ENCODE peak calls at places on chromosomes 1 and 21, in seven cellular contexts. One of them, this sample, is unnamed.

GRCh38 chr1:169363046-169363756 is 4.4 kb downstream of the NME7 start:
- DNase-seq in activated B cell treated with CpG ODN at 0.5 μM for 24 hours: no peak
- DNase-seq in hepatocyte: no peak
- DNase-seq in progenitor cell of endocrine pancreas: no peak
- DNase-seq in tibial artery: no peak
- DNase-seq in foreskin fibroblast: peak; percentile 83
- DNase-seq in choroid plexus epithelial cell: peak; percentile 96
- DNase-seq in this sample: no peak

GRCh38 chr1:52571783-52572182 is 18.9 kb upstream of the TUT4 start:
- DNase-seq in activated B cell treated with CpG ODN at 0.5 μM for 24 hours: no peak
- DNase-seq in hepatocyte: no peak
- DNase-seq in progenitor cell of endocrine pancreas: no peak
- DNase-seq in tibial artery: no peak
- DNase-seq in foreskin fibroblast: peak; percentile 27
- DNase-seq in choroid plexus epithelial cell: peak; percentile 34
- DNase-seq in this sample: no peak

GRCh38 chr1:186578325-186579016 is 101.8 kb downstream of the PTGS2 start:
- DNase-seq in activated B cell treated with CpG ODN at 0.5 μM for 24 hours: no peak
- DNase-seq in hepatocyte: peak; percentile 37
- DNase-seq in progenitor cell of endocrine pancreas: no peak
- DNase-seq in tibial artery: no peak
- DNase-seq in foreskin fibroblast: no peak
- DNase-seq in choroid plexus epithelial cell: no peak
- DNase-seq in this sample: no peak

GRCh38 chr1:61742620-61743431 is 546 bp downstream of the PATJ start:
- DNase-seq in activated B cell treated with CpG ODN at 0.5 μM for 24 hours: no peak
- DNase-seq in hepatocyte: peak; percentile 69
- DNase-seq in progenitor cell of endocrine pancreas: peak; percentile 30
- DNase-seq in tibial artery: peak; percentile 79
- DNase-seq in foreskin fibroblast: peak; percentile 70
- DNase-seq in choroid plexus epithelial cell: peak; percentile 28
- DNase-seq in this sample: peak; percentile 32

GRCh38 chr1:222749927-222750326 is 12.9 kb downstream of the FAM177B start:
- DNase-seq in activated B cell treated with CpG ODN at 0.5 μM for 24 hours: no peak
- DNase-seq in hepatocyte: no peak
- DNase-seq in progenitor cell of endocrine pancreas: no peak
- DNase-seq in tibial artery: no peak
- DNase-seq in foreskin fibroblast: no peak
- DNase-seq in choroid plexus epithelial cell: no peak
- DNase-seq in this sample: no peak

GRCh38 chr1:29152046-29152805 is 28.5 kb upstream of the TMEM200B start:
- DNase-seq in activated B cell treated with CpG ODN at 0.5 μM for 24 hours: no peak
- DNase-seq in hepatocyte: no peak
- DNase-seq in progenitor cell of endocrine pancreas: no peak
- DNase-seq in tibial artery: no peak
- DNase-seq in foreskin fibroblast: no peak
- DNase-seq in choroid plexus epithelial cell: no peak
- DNase-seq in this sample: no peak

GRCh38 chr1:12650001-12650421 is 6.1 kb downstream of the AADACL4 start:
- DNase-seq in activated B cell treated with CpG ODN at 0.5 μM for 24 hours: no peak
- DNase-seq in hepatocyte: no peak
- DNase-seq in progenitor cell of endocrine pancreas: no peak
- DNase-seq in tibial artery: no peak
- DNase-seq in foreskin fibroblast: peak; percentile 59
- DNase-seq in choroid plexus epithelial cell: peak; percentile 94
- DNase-seq in this sample: no peak

GRCh38 chr1:153750026-153750995 is 22.5 kb downstream of the INTS3 start:
- DNase-seq in activated B cell treated with CpG ODN at 0.5 μM for 24 hours: no peak
- DNase-seq in hepatocyte: no peak
- DNase-seq in progenitor cell of endocrine pancreas: no peak
- DNase-seq in tibial artery: peak; percentile 80
- DNase-seq in foreskin fibroblast: peak; percentile 52
- DNase-seq in choroid plexus epithelial cell: no peak
- DNase-seq in this sample: no peak

GRCh38 chr1:206685256-206685748 is 597 bp downstream of the MAPKAPK2 start:
- DNase-seq in activated B cell treated with CpG ODN at 0.5 μM for 24 hours: peak; percentile 49
- DNase-seq in hepatocyte: peak; percentile 66
- DNase-seq in progenitor cell of endocrine pancreas: peak; percentile 17
- DNase-seq in tibial artery: no peak
- DNase-seq in foreskin fibroblast: peak; percentile 62
- DNase-seq in choroid plexus epithelial cell: no peak
- DNase-seq in this sample: no peak

GRCh38 chr21:36909901-36910561 is 56.4 kb downstream of the HLCS start:
- DNase-seq in activated B cell treated with CpG ODN at 0.5 μM for 24 hours: no peak
- DNase-seq in hepatocyte: peak; percentile 81
- DNase-seq in progenitor cell of endocrine pancreas: no peak
- DNase-seq in tibial artery: no peak
- DNase-seq in foreskin fibroblast: peak; percentile 93
- DNase-seq in choroid plexus epithelial cell: peak; percentile 98
- DNase-seq in this sample: no peak

GRCh38 chr1:232844791-232845190 is 39.6 kb downstream of the MAP10 start:
- DNase-seq in activated B cell treated with CpG ODN at 0.5 μM for 24 hours: no peak
- DNase-seq in hepatocyte: no peak
- DNase-seq in progenitor cell of endocrine pancreas: no peak
- DNase-seq in tibial artery: no peak
- DNase-seq in foreskin fibroblast: peak; percentile 11
- DNase-seq in choroid plexus epithelial cell: peak; percentile 52
- DNase-seq in this sample: no peak

GRCh38 chr21:15204887-15205286 is 140.1 kb upstream of the NRIP1 start:
- DNase-seq in activated B cell treated with CpG ODN at 0.5 μM for 24 hours: no peak
- DNase-seq in hepatocyte: no peak
- DNase-seq in progenitor cell of endocrine pancreas: no peak
- DNase-seq in tibial artery: no peak
- DNase-seq in foreskin fibroblast: no peak
- DNase-seq in choroid plexus epithelial cell: no peak
- DNase-seq in this sample: no peak
- TF ChIP-seq CTCF in activated B cell treated with CpG ODN at 0.5 μM for 24 hours: no peak
- TF ChIP-seq CTCF in hepatocyte: no peak
- TF ChIP-seq CTCF in progenitor cell of endocrine pancreas: no peak
- TF ChIP-seq CTCF in tibial artery: no peak
- TF ChIP-seq CTCF in foreskin fibroblast: no peak
- TF ChIP-seq CTCF in choroid plexus epithelial cell: no peak
- TF ChIP-seq CTCF in this sample: no peak

GRCh38 chr1:54795100-54795665 is 5.9 kb downstream of the TTC22 start:
- DNase-seq in activated B cell treated with CpG ODN at 0.5 μM for 24 hours: no peak
- DNase-seq in hepatocyte: no peak
- DNase-seq in progenitor cell of endocrine pancreas: no peak
- DNase-seq in tibial artery: no peak
- DNase-seq in foreskin fibroblast: peak; percentile 41
- DNase-seq in choroid plexus epithelial cell: no peak
- DNase-seq in this sample: no peak

GRCh38 chr1:54792686-54793282 is 8.3 kb downstream of the TTC22 start:
- DNase-seq in activated B cell treated with CpG ODN at 0.5 μM for 24 hours: no peak
- DNase-seq in hepatocyte: peak; percentile 74
- DNase-seq in progenitor cell of endocrine pancreas: no peak
- DNase-seq in tibial artery: no peak
- DNase-seq in foreskin fibroblast: no peak
- DNase-seq in choroid plexus epithelial cell: no peak
- DNase-seq in this sample: no peak

GRCh38 chr1:54788462-54788861 is 12.7 kb downstream of the TTC22 start:
- DNase-seq in activated B cell treated with CpG ODN at 0.5 μM for 24 hours: no peak
- DNase-seq in hepatocyte: no peak
- DNase-seq in progenitor cell of endocrine pancreas: no peak
- DNase-seq in tibial artery: no peak
- DNase-seq in foreskin fibroblast: no peak
- DNase-seq in choroid plexus epithelial cell: no peak
- DNase-seq in this sample: no peak

GRCh38 chr1:54794401-54795099 is 6.6 kb downstream of the TTC22 start:
- DNase-seq in activated B cell treated with CpG ODN at 0.5 μM for 24 hours: no peak
- DNase-seq in hepatocyte: peak; percentile 89
- DNase-seq in progenitor cell of endocrine pancreas: no peak
- DNase-seq in tibial artery: no peak
- DNase-seq in foreskin fibroblast: peak; percentile 69
- DNase-seq in choroid plexus epithelial cell: peak; percentile 46
- DNase-seq in this sample: no peak

DNA sequence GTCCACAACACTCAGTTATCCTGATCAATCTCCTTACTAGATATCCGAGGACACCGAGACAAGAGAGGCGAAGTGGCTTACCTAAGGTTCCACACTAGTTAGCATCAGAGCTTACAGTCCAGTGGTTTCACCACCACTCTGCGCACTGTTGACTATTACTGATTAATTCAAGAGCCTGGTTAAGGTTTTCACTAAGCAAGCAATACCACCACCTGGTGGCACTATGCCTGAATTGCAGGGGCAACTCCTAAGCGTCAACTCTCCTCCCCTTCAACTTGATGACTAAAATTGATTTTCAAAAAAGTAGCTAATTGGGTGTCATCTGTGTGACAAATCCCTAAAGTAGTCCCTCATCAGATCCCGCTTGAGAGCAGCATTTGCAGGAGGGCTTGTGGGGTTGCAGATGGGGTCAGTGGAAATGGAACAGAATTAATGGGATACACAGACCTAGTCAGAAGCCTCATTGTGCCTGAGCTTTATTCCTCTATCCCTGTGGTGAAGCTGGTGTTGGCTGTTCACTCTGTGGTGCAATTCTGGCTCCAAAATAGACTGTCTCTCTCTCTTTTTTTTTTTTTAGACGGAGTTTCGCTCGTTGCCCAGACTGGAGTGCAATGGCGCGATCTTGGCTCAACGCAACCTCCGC is 9.1 kb downstream of the TTC22 start:
- DNase-seq in activated B cell treated with CpG ODN at 0.5 μM for 24 hours: no peak
- DNase-seq in hepatocyte: peak; percentile 50
- DNase-seq in progenitor cell of endocrine pancreas: no peak
- DNase-seq in tibial artery: no peak
- DNase-seq in foreskin fibroblast: peak; percentile 69
- DNase-seq in choroid plexus epithelial cell: peak; percentile 66
- DNase-seq in this sample: no peak
- TF ChIP-seq CTCF in activated B cell treated with CpG ODN at 0.5 μM for 24 hours: no peak
- TF ChIP-seq CTCF in hepatocyte: peak; percentile 46
- TF ChIP-seq CTCF in progenitor cell of endocrine pancreas: peak; percentile 71
- TF ChIP-seq CTCF in tibial artery: no peak
- TF ChIP-seq CTCF in foreskin fibroblast: peak; percentile 50
- TF ChIP-seq CTCF in choroid plexus epithelial cell: peak; percentile 83
- TF ChIP-seq CTCF in this sample: peak; percentile 68

GRCh38 chr1:1437904-1438376 is 2.5 kb downstream of the VWA1 start:
- DNase-seq in activated B cell treated with CpG ODN at 0.5 μM for 24 hours: no peak
- DNase-seq in hepatocyte: peak; percentile 84
- DNase-seq in progenitor cell of endocrine pancreas: peak; percentile 73
- DNase-seq in tibial artery: no peak
- DNase-seq in foreskin fibroblast: peak; percentile 39
- DNase-seq in choroid plexus epithelial cell: no peak
- DNase-seq in this sample: peak; percentile 2
- TF ChIP-seq CTCF in activated B cell treated with CpG ODN at 0.5 μM for 24 hours: no peak
- TF ChIP-seq CTCF in hepatocyte: peak; percentile 11
- TF ChIP-seq CTCF in progenitor cell of endocrine pancreas: peak; percentile 32
- TF ChIP-seq CTCF in tibial artery: no peak
- TF ChIP-seq CTCF in foreskin fibroblast: no peak
- TF ChIP-seq CTCF in choroid plexus epithelial cell: no peak
- TF ChIP-seq CTCF in this sample: no peak

GRCh38 chr1:34740161-34740875 is 14.5 kb upstream of the GJB5 start:
- DNase-seq in activated B cell treated with CpG ODN at 0.5 μM for 24 hours: no peak
- DNase-seq in hepatocyte: peak; percentile 70
- DNase-seq in progenitor cell of endocrine pancreas: no peak
- DNase-seq in tibial artery: no peak
- DNase-seq in foreskin fibroblast: peak; percentile 12
- DNase-seq in choroid plexus epithelial cell: peak; percentile 63
- DNase-seq in this sample: no peak

GRCh38 chr1:34736711-34737110 is 18.1 kb upstream of the GJB5 start:
- DNase-seq in activated B cell treated with CpG ODN at 0.5 μM for 24 hours: no peak
- DNase-seq in hepatocyte: no peak
- DNase-seq in progenitor cell of endocrine pancreas: no peak
- DNase-seq in tibial artery: no peak
- DNase-seq in foreskin fibroblast: no peak
- DNase-seq in choroid plexus epithelial cell: no peak
- DNase-seq in this sample: no peak

GRCh38 chr1:34742667-34743270 is 12.1 kb upstream of the GJB5 start:
- DNase-seq in activated B cell treated with CpG ODN at 0.5 μM for 24 hours: peak; percentile 76
- DNase-seq in hepatocyte: peak; percentile 93
- DNase-seq in progenitor cell of endocrine pancreas: peak; percentile 94
- DNase-seq in tibial artery: peak; percentile 75
- DNase-seq in foreskin fibroblast: peak; percentile 85
- DNase-seq in choroid plexus epithelial cell: peak; percentile 76
- DNase-seq in this sample: peak; percentile 81

GRCh38 chr1:34743775-34744174 is 11.1 kb upstream of the GJB5 start:
- DNase-seq in activated B cell treated with CpG ODN at 0.5 μM for 24 hours: no peak
- DNase-seq in hepatocyte: no peak
- DNase-seq in progenitor cell of endocrine pancreas: no peak
- DNase-seq in tibial artery: peak; percentile 17
- DNase-seq in foreskin fibroblast: no peak
- DNase-seq in choroid plexus epithelial cell: no peak
- DNase-seq in this sample: no peak

GRCh38 chr1:34739613-34740012 is 15.2 kb upstream of the GJB5 start:
- DNase-seq in activated B cell treated with CpG ODN at 0.5 μM for 24 hours: no peak
- DNase-seq in hepatocyte: no peak
- DNase-seq in progenitor cell of endocrine pancreas: no peak
- DNase-seq in tibial artery: no peak
- DNase-seq in foreskin fibroblast: no peak
- DNase-seq in choroid plexus epithelial cell: no peak
- DNase-seq in this sample: no peak
- TF ChIP-seq CTCF in activated B cell treated with CpG ODN at 0.5 μM for 24 hours: no peak
- TF ChIP-seq CTCF in hepatocyte: no peak
- TF ChIP-seq CTCF in progenitor cell of endocrine pancreas: no peak
- TF ChIP-seq CTCF in tibial artery: no peak
- TF ChIP-seq CTCF in foreskin fibroblast: no peak
- TF ChIP-seq CTCF in choroid plexus epithelial cell: no peak
- TF ChIP-seq CTCF in this sample: no peak

GRCh38 chr1:184982002-184982954 is 8.0 kb upstream of the NIBAN1 start:
- DNase-seq in activated B cell treated with CpG ODN at 0.5 μM for 24 hours: peak; percentile 62
- DNase-seq in hepatocyte: peak; percentile 73
- DNase-seq in progenitor cell of endocrine pancreas: peak; percentile 34
- DNase-seq in tibial artery: peak; percentile 84
- DNase-seq in foreskin fibroblast: peak; percentile 86
- DNase-seq in choroid plexus epithelial cell: peak; percentile 86
- DNase-seq in this sample: no peak

GRCh38 chr1:184988506-184988905 is 14.2 kb upstream of the NIBAN1 start:
- DNase-seq in activated B cell treated with CpG ODN at 0.5 μM for 24 hours: no peak
- DNase-seq in hepatocyte: no peak
- DNase-seq in progenitor cell of endocrine pancreas: no peak
- DNase-seq in tibial artery: no peak
- DNase-seq in foreskin fibroblast: no peak
- DNase-seq in choroid plexus epithelial cell: no peak
- DNase-seq in this sample: no peak

GRCh38 chr1:184986250-184986649 is 11.9 kb upstream of the NIBAN1 start:
- DNase-seq in activated B cell treated with CpG ODN at 0.5 μM for 24 hours: no peak
- DNase-seq in hepatocyte: peak; percentile 49
- DNase-seq in progenitor cell of endocrine pancreas: no peak
- DNase-seq in tibial artery: no peak
- DNase-seq in foreskin fibroblast: peak; percentile 61
- DNase-seq in choroid plexus epithelial cell: peak; percentile 76
- DNase-seq in this sample: no peak
- TF ChIP-seq CTCF in activated B cell treated with CpG ODN at 0.5 μM for 24 hours: no peak
- TF ChIP-seq CTCF in hepatocyte: peak; percentile 46
- TF ChIP-seq CTCF in progenitor cell of endocrine pancreas: no peak
- TF ChIP-seq CTCF in tibial artery: no peak
- TF ChIP-seq CTCF in foreskin fibroblast: peak; percentile 34
- TF ChIP-seq CTCF in choroid plexus epithelial cell: peak; percentile 71
- TF ChIP-seq CTCF in this sample: peak; percentile 40

GRCh38 chr1:84653130-84653680 is 37.1 kb downstream of the SSX2IP start:
- DNase-seq in activated B cell treated with CpG ODN at 0.5 μM for 24 hours: no peak
- DNase-seq in hepatocyte: no peak
- DNase-seq in progenitor cell of endocrine pancreas: no peak
- DNase-seq in tibial artery: no peak
- DNase-seq in foreskin fibroblast: peak; percentile 61
- DNase-seq in choroid plexus epithelial cell: peak; percentile 22
- DNase-seq in this sample: no peak
- TF ChIP-seq CTCF in activated B cell treated with CpG ODN at 0.5 μM for 24 hours: no peak
- TF ChIP-seq CTCF in hepatocyte: no peak
- TF ChIP-seq CTCF in progenitor cell of endocrine pancreas: no peak
- TF ChIP-seq CTCF in tibial artery: no peak
- TF ChIP-seq CTCF in foreskin fibroblast: no peak
- TF ChIP-seq CTCF in choroid plexus epithelial cell: peak; percentile 7
- TF ChIP-seq CTCF in this sample: no peak

This sample was measured in D721Med.